ENCODE peak calls at places on chromosomes 3 and 15, in ten cellular contexts. W is activated T-helper 2 cell treated with anti-CD3 and anti-CD28 coated beads, Interferon-gamma antibody, Interleukin-2, Interleukin-4, amounts not matched to agents 10 μg/mL and 5 μg/mL and 100 μg/mL, durations not matched to agents 14 hours and 24 hours and 36 hours; E is germinal center; I is DMS79; R is mucosa of gallbladder; G is stimulated activated CD4-positive, alpha-beta T cell treated with anti-CD3 and anti-CD28 coated beads, TNF-alpha, amount 100 ng/mL, for 4 hours; O is AG04450; B is activated CD4-positive, alpha-beta T cell treated with anti-CD3 and anti-CD28 coated beads for 4 hours; H is pons; N is SW480. D is an unnamed sample.

GRCh38 chr3:41630708-41631107 is 331.2 kb downstream of the ULK4 start:
- DNase-seq in O (no peak), N (no peak), B (no peak), G (no peak), W (no peak), R (no peak), H (no peak), I (no peak), E (no peak), D (no peak)

GRCh38 chr3:192870785-192871184 is 46.9 kb downstream of the MB21D2 start:
- DNase-seq in R (no peak), H (no peak), I (no peak), G (no peak), E (no peak), B (no peak), W (no peak), N (no peak), O (no peak), D (no peak)

GRCh38 chr3:31027914-31028313 is 133.5 kb upstream of the GADL1 start:
- DNase-seq in I (no peak), G (no peak), R (no peak), E (no peak), H (no peak), W (no peak), B (no peak), N (no peak), O (no peak), D (no peak)

GRCh38 chr15:70617076-70617910 is 146.1 kb downstream of the UACA start:
- DNase-seq in G (no peak), R (no peak), N (peak), I (no peak), O (no peak), W (no peak), B (no peak), H (no peak), E (no peak), D (no peak)

GRCh38 chr15:77554306-77555080 is 78.2 kb downstream of the LINGO1 start:
- DNase-seq in I (no peak), H (peak), O (no peak), N (no peak), B (no peak), G (no peak), W (no peak), R (no peak), E (no peak), D (no peak)

GRCh38 chr3:15647629-15648167 is 46.2 kb downstream of the BTD start:
- DNase-seq in G (no peak), W (peak), B (peak), N (peak), R (no peak), I (no peak), E (peak), O (peak), H (peak), D (no peak)

GRCh38 chr15:83396071-83396470 is 51.1 kb upstream of the SH3GL3 start:
- DNase-seq in N (no peak), I (no peak), R (no peak), H (no peak), E (no peak), O (no peak), G (no peak), B (no peak), W (no peak), D (peak)

GRCh38 chr3:129112308-129113052 is 9.1 kb downstream of the RAB43 start:
- DNase-seq in H (no peak), I (no peak), B (no peak), N (peak), G (no peak), W (no peak), E (no peak), O (no peak), R (no peak), D (no peak)

GRCh38 chr3:65439641-65440040 is 599.1 kb downstream of the MAGI1 start:
- DNase-seq in N (peak), W (no peak), G (no peak), I (no peak), O (peak), B (no peak), H (peak), E (no peak), R (peak), D (peak)

D was measured in H7.